ENCODE peak calls at places on chromosomes 2 and 18, in five cellular contexts. M is K562, H is endothelial cell of umbilical vein, U is HepG2, G is A549. J is an unnamed sample.

GRCh38 chr2:159078443-159078842 is 110.0 kb downstream of the TANC1 start:
- DNase-seq in M (no peak), H (no peak), U (no peak), G (no peak), J (no peak)

GRCh38 chr2:135840601-135841000 is 3.6 kb upstream of the LCT start:
- DNase-seq in M (no peak), H (peak; percentile 35), U (no peak), G (no peak), J (no peak)

GRCh38 chr2:220555961-220556360 is 928.5 kb downstream of the SLC4A3 start:
- DNase-seq in M (no peak), H (no peak), U (no peak), G (peak; percentile 10), J (no peak)

GRCh38 chr2:8525582-8526402 is 156.1 kb upstream of the ID2 start:
- DNase-seq in M (peak; percentile 97), H (no peak), U (peak; percentile 92), G (peak; percentile 19), J (peak; percentile 10)

GRCh38 chr2:127569274-127570065 is 34.0 kb downstream of the MYO7B start:
- DNase-seq in M (no peak), H (peak; percentile 47), U (no peak), G (peak; percentile 11), J (peak; percentile 45)

GRCh38 chr2:229575569-229576315 is 138.6 kb downstream of the DNER start:
- DNase-seq in M (no peak), H (no peak), U (no peak), G (no peak), J (no peak)

GRCh38 chr18:48905541-48905940 is 45.2 kb downstream of the SMAD7 start:
- DNase-seq in M (no peak), H (no peak), U (no peak), G (no peak), J (no peak)

GRCh38 chr2:97727296-97727695 is 13.9 kb downstream of the ZAP70 start:
- DNase-seq in M (no peak), H (no peak), U (no peak), G (no peak), J (no peak)

GRCh38 chr2:100416397-100416938 is 1.0 kb downstream of the CHST10 start:
- DNase-seq in M (peak; percentile 19), H (no peak), U (no peak), G (no peak), J (no peak)

GRCh38 chr18:2847341-2848144 is 737 bp downstream of the EMILIN2 start:
- DNase-seq in M (peak; percentile 28), H (no peak), U (no peak), G (no peak), J (peak; percentile 71)

GRCh38 chr2:153939124-153939796 is 67.5 kb downstream of the GALNT13 start:
- DNase-seq in M (no peak), H (no peak), U (no peak), G (peak; percentile 20), J (no peak)

GRCh38 chr2:15553951-15554350 is 7.2 kb downstream of the NBAS start:
- DNase-seq in M (no peak), H (no peak), U (no peak), G (no peak), J (no peak)

GRCh38 chr2:169479257-169480078 is at the start of gene BBS5:
- DNase-seq in M (peak; percentile 91), H (peak; percentile 87), U (peak; percentile 64), G (peak; percentile 84), J (peak; percentile 15)

GRCh38 chr2:194116861-194117260 is 1540.2 kb upstream of the SLC39A10 start:
- DNase-seq in M (no peak), H (no peak), U (no peak), G (no peak), J (no peak)

GRCh38 chr2:230682546-230682945 is 30.1 kb upstream of the CAB39 start:
- DNase-seq in M (no peak), H (no peak), U (no peak), G (no peak), J (no peak)

GRCh38 chr2:41821167-41821566 is 226.7 kb upstream of the PKDCC start:
- DNase-seq in M (no peak), H (no peak), U (no peak), G (no peak), J (no peak)

GRCh38 chr2:96934096-96934495 is 52.3 kb downstream of the FAM178B start:
- DNase-seq in M (no peak), H (no peak), U (no peak), G (no peak), J (no peak)

GRCh38 chr2:232877940-232878511 is 8.0 kb downstream of the SNORC start:
- DNase-seq in M (no peak), H (no peak), U (no peak), G (no peak), J (no peak)

GRCh38 chr2:76861708-76862107 is 660.5 kb downstream of the LRRTM4 start:
- DNase-seq in M (no peak), H (no peak), U (no peak), G (no peak), J (no peak)

GRCh38 chr18:76668119-76668518 is 154.2 kb upstream of the ZNF236 start:
- DNase-seq in M (no peak), H (no peak), U (no peak), G (no peak), J (no peak)

GRCh38 chr18:3041857-3042256 is 28.9 kb upstream of the LPIN2 start:
- DNase-seq in M (no peak), H (no peak), U (no peak), G (no peak), J (no peak)

GRCh38 chr2:6917761-6918421 is 679 bp downstream of the RNF144A start:
- DNase-seq in M (no peak), H (no peak), U (no peak), G (no peak), J (no peak)

DNA sequence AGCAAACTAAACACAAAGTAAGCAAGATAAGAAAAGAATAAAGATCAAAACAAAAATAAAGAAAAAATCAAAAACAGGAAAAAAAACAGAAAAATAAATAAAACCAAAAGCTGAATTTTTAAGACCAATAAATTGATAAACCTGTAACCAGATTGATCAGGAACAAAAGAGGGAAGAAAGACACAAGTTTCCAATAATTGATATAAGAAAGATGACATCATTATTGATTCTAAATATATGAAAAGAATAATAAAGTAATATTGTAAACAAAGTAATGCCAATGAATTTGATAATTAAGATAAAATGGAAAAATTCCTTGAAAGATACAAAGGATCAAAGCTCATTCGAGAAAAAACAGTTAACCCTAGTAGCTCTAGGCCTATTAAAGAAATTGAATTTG is 394.6 kb upstream of the LRATD1 start:
- DNase-seq in M (no peak), H (no peak), U (no peak), G (no peak), J (no peak)
- H3K4me1 ChIP-seq in M (no peaks in the 10 kb centered on the region), H (no peaks in the 10 kb centered on the region), U (no peaks in the 10 kb centered on the region), G (no peaks in the 10 kb centered on the region), J (peaks cover 6% of the 10 kb centered on the region)

GRCh38 chr2:43035922-43036321 is 190.5 kb downstream of the ZFP36L2 start:
- DNase-seq in M (no peak), H (no peak), U (no peak), G (no peak), J (no peak)

GRCh38 chr2:43038720-43039099 is 187.7 kb downstream of the ZFP36L2 start:
- DNase-seq in M (no peak), H (no peak), U (no peak), G (no peak), J (no peak)

GRCh38 chr2:43040084-43040854 is 186.1 kb downstream of the ZFP36L2 start:
- DNase-seq in M (peak; percentile 78), H (no peak), U (no peak), G (peak; percentile 71), J (no peak)

GRCh38 chr2:43039376-43040080 is 186.9 kb downstream of the ZFP36L2 start:
- DNase-seq in M (no peak), H (no peak), U (no peak), G (no peak), J (no peak)

GRCh38 chr2:43038034-43038719 is 188.2 kb downstream of the ZFP36L2 start:
- DNase-seq in M (peak; percentile 71), H (no peak), U (peak; percentile 55), G (no peak), J (no peak)
- TF ChIP-seq JUN in M (no peak), H (no peak), U (no peak), G (no peak), J (no peak)

DNA sequence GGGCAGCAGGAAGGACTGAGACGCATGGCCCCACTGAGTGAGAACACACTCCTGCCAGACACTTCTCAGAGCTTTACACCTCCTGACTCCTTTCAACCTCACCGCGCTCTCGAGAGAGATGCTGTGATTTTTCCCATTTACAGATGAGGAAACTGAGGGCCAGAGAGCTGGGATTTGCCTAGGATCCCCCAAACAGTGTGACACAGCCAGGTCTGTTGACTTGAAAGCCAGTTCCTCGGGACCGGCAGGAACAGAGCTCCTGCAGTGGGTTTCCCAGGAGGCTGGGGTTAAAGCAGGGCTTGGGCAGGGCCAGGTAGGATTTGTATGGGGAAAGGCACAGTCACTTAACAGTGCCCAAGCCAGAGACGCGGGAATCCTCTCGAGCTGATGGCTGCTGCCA is 81.9 kb downstream of the STPG4 start:
- DNase-seq in M (no peak), H (no peak), U (no peak), G (no peak), J (no peak)
- H3K4me1 ChIP-seq in M (no peaks in the 10 kb centered on the region), H (peaks cover 53% of the 10 kb centered on the region), U (peaks cover 88% of the 10 kb centered on the region), G (peaks cover 82% of the 10 kb centered on the region), J (peaks cover 40% of the 10 kb centered on the region)

GRCh38 chr18:5398269-5398668 is 102.7 kb upstream of the ZBTB14 start:
- DNase-seq in M (no peak), H (no peak), U (no peak), G (no peak), J (no peak)
- TF ChIP-seq JUN in M (no peak), H (no peak), U (no peak), G (no peak), J (no peak)

DNA sequence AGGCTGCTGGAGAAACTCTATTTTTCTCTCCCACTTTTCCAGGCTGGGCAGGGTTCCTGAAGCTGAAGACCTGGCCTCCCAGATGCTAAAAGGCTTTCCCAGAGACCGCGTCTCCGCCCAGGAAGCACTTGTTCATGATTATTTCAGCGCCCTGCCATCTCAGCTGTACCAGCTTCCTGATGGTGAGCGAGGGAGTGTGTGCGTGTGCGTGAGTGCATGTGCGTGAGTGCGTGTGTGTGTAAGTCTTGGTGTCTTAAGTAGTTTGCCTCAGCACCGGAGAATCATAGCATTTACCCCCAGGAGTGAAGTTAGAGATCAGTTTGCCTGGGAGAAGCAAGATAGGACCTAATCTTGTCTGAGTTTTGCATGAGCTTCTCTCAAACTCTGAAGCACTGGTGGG is 73.6 kb downstream of the CDK15 start:
- DNase-seq in M (no peak), H (no peak), U (no peak), G (no peak), J (no peak)
- H3K4me1 ChIP-seq in M (peaks cover 5% of the 10 kb centered on the region), H (no peaks in the 10 kb centered on the region), U (no peaks in the 10 kb centered on the region), G (no peaks in the 10 kb centered on the region), J (peaks cover 3% of the 10 kb centered on the region)

GRCh38 chr2:28927878-28928277 is 33.4 kb downstream of the WDR43 start:
- DNase-seq in M (no peak), H (no peak), U (no peak), G (no peak), J (no peak)
- TF ChIP-seq JUN in M (no peak), H (no peak), U (no peak), G (no peak), J (no peak)